ENCODE peak calls at places on chromosome 22, in five cellular contexts. One of them, this sample, is unnamed.
A peak's percentile ranks its signal among the peaks of the same experiment; 100 is the strongest.

GRCh38 chr22:40723396-40723933 is 44.2 kb downstream of the MCHR1 start:
- DNase-seq in CD8-positive, alpha-beta T cell: no peak
- DNase-seq in MM.1S: no peak
- DNase-seq in stomach: no peak
- DNase-seq in thyroid gland: no peak
- DNase-seq in this sample: no peak

GRCh38 chr22:28112130-28112529 is 193.1 kb upstream of the PITPNB start:
- DNase-seq in CD8-positive, alpha-beta T cell: no peak
- DNase-seq in MM.1S: no peak
- DNase-seq in stomach: no peak
- DNase-seq in thyroid gland: no peak
- DNase-seq in this sample: no peak

GRCh38 chr22:16957781-16958180 is 50.2 kb downstream of the GAB4 start:
- DNase-seq in CD8-positive, alpha-beta T cell: no peak
- DNase-seq in MM.1S: no peak
- DNase-seq in stomach: no peak
- DNase-seq in thyroid gland: no peak
- DNase-seq in this sample: no peak

GRCh38 chr22:41780714-41781507 is 19.6 kb upstream of the CCDC134 start:
- DNase-seq in CD8-positive, alpha-beta T cell: peak; percentile 90
- DNase-seq in MM.1S: peak; percentile 87
- DNase-seq in stomach: peak; percentile 67
- DNase-seq in thyroid gland: peak; percentile 29
- DNase-seq in this sample: peak; percentile 68

GRCh38 chr22:44728761-44729261 is 23.6 kb upstream of the ARHGAP8 start:
- DNase-seq in CD8-positive, alpha-beta T cell: no peak
- DNase-seq in MM.1S: no peak
- DNase-seq in stomach: no peak
- DNase-seq in thyroid gland: no peak
- DNase-seq in this sample: no peak

GRCh38 chr22:45426387-45426786 is 12.9 kb downstream of the RIBC2 start:
- DNase-seq in CD8-positive, alpha-beta T cell: no peak
- DNase-seq in MM.1S: no peak
- DNase-seq in stomach: no peak
- DNase-seq in thyroid gland: no peak
- DNase-seq in this sample: no peak

GRCh38 chr22:40001800-40002577 is 7.2 kb downstream of the FAM83F start:
- DNase-seq in CD8-positive, alpha-beta T cell: no peak
- DNase-seq in MM.1S: no peak
- DNase-seq in stomach: no peak
- DNase-seq in thyroid gland: no peak
- DNase-seq in this sample: no peak

GRCh38 chr22:25360891-25361645 is 141.6 kb downstream of the CRYBB2 start:
- DNase-seq in CD8-positive, alpha-beta T cell: no peak
- DNase-seq in MM.1S: no peak
- DNase-seq in stomach: no peak
- DNase-seq in thyroid gland: no peak
- DNase-seq in this sample: no peak

GRCh38 chr22:50314455-50315288 is 7.2 kb upstream of the PLXNB2 start:
- DNase-seq in CD8-positive, alpha-beta T cell: peak; percentile 86
- DNase-seq in MM.1S: peak; percentile 92
- DNase-seq in stomach: peak; percentile 54
- DNase-seq in thyroid gland: peak; percentile 85
- DNase-seq in this sample: no peak

GRCh38 chr22:27692243-27692642 is 109.3 kb downstream of the MN1 start:
- DNase-seq in CD8-positive, alpha-beta T cell: no peak
- DNase-seq in MM.1S: no peak
- DNase-seq in stomach: no peak
- DNase-seq in thyroid gland: no peak
- DNase-seq in this sample: no peak

GRCh38 chr22:16969508-16970327 is 38.3 kb downstream of the GAB4 start:
- DNase-seq in CD8-positive, alpha-beta T cell: no peak
- DNase-seq in MM.1S: no peak
- DNase-seq in stomach: peak; percentile 14
- DNase-seq in thyroid gland: no peak
- DNase-seq in this sample: no peak

GRCh38 chr22:47120399-47120798 is 357.9 kb downstream of the TBC1D22A start:
- DNase-seq in CD8-positive, alpha-beta T cell: no peak
- DNase-seq in MM.1S: no peak
- DNase-seq in stomach: no peak
- DNase-seq in thyroid gland: no peak
- DNase-seq in this sample: no peak

GRCh38 chr22:35315141-35315854 is 15.6 kb downstream of the TOM1 start:
- DNase-seq in CD8-positive, alpha-beta T cell: no peak
- DNase-seq in MM.1S: no peak
- DNase-seq in stomach: no peak
- DNase-seq in thyroid gland: no peak
- DNase-seq in this sample: no peak

GRCh38 chr22:47797546-47797945 is 1035.1 kb downstream of the TBC1D22A start:
- DNase-seq in CD8-positive, alpha-beta T cell: no peak
- DNase-seq in MM.1S: no peak
- DNase-seq in stomach: no peak
- DNase-seq in thyroid gland: no peak
- DNase-seq in this sample: no peak

GRCh38 chr22:40638261-40638660 is 1.7 kb upstream of the MRTFA start:
- DNase-seq in CD8-positive, alpha-beta T cell: no peak
- DNase-seq in MM.1S: no peak
- DNase-seq in stomach: no peak
- DNase-seq in thyroid gland: no peak
- DNase-seq in this sample: no peak

GRCh38 chr22:47168900-47169800 is 406.7 kb downstream of the TBC1D22A start:
- DNase-seq in CD8-positive, alpha-beta T cell: no peak
- DNase-seq in MM.1S: no peak
- DNase-seq in stomach: peak; percentile 25
- DNase-seq in thyroid gland: peak; percentile 6
- DNase-seq in this sample: peak; percentile 15

GRCh38 chr22:44204937-44205712 is 24.4 kb downstream of the PARVG start:
- DNase-seq in CD8-positive, alpha-beta T cell: no peak
- DNase-seq in MM.1S: no peak
- DNase-seq in stomach: no peak
- DNase-seq in thyroid gland: no peak
- DNase-seq in this sample: no peak

GRCh38 chr22:46078241-46079092 is 71.9 kb upstream of the PPARA start:
- DNase-seq in CD8-positive, alpha-beta T cell: no peak
- DNase-seq in MM.1S: no peak
- DNase-seq in stomach: peak; percentile 81
- DNase-seq in thyroid gland: peak; percentile 11
- DNase-seq in this sample: no peak

GRCh38 chr22:19466126-19466716 is 12.8 kb downstream of the UFD1 start:
- DNase-seq in CD8-positive, alpha-beta T cell: no peak
- DNase-seq in MM.1S: no peak
- DNase-seq in stomach: no peak
- DNase-seq in thyroid gland: no peak
- DNase-seq in this sample: no peak

GRCh38 chr22:30275625-30276024 is 9.0 kb upstream of the OSM start:
- DNase-seq in CD8-positive, alpha-beta T cell: no peak
- DNase-seq in MM.1S: no peak
- DNase-seq in stomach: no peak
- DNase-seq in thyroid gland: no peak
- DNase-seq in this sample: no peak

GRCh38 chr22:30426395-30427353 is 1.1 kb downstream of the MTFP1 start:
- DNase-seq in CD8-positive, alpha-beta T cell: peak; percentile 87
- DNase-seq in MM.1S: peak; percentile 85
- DNase-seq in stomach: peak; percentile 92
- DNase-seq in thyroid gland: peak; percentile 90
- DNase-seq in this sample: peak; percentile 72

GRCh38 chr22:35629406-35630234 is 12.5 kb upstream of the MB start:
- DNase-seq in CD8-positive, alpha-beta T cell: no peak
- DNase-seq in MM.1S: peak; percentile 31
- DNase-seq in stomach: peak; percentile 50
- DNase-seq in thyroid gland: peak; percentile 85
- DNase-seq in this sample: peak; percentile 37

GRCh38 chr22:45296628-45297297 is 12.0 kb downstream of the UPK3A start:
- DNase-seq in CD8-positive, alpha-beta T cell: peak; percentile 74
- DNase-seq in MM.1S: no peak
- DNase-seq in stomach: no peak
- DNase-seq in thyroid gland: no peak
- DNase-seq in this sample: no peak

GRCh38 chr22:46764779-46765485 is 2.5 kb downstream of the TBC1D22A start:
- DNase-seq in CD8-positive, alpha-beta T cell: no peak
- DNase-seq in MM.1S: no peak
- DNase-seq in stomach: peak; percentile 86
- DNase-seq in thyroid gland: no peak
- DNase-seq in this sample: no peak

GRCh38 chr22:30004689-30005088 is 75.6 kb upstream of the HORMAD2 start:
- DNase-seq in CD8-positive, alpha-beta T cell: no peak
- DNase-seq in MM.1S: no peak
- DNase-seq in stomach: no peak
- DNase-seq in thyroid gland: peak; percentile 67
- DNase-seq in this sample: no peak

GRCh38 chr22:31104869-31105268 is 2.5 kb downstream of the SELENOM start:
- DNase-seq in CD8-positive, alpha-beta T cell: no peak
- DNase-seq in MM.1S: no peak
- DNase-seq in stomach: no peak
- DNase-seq in thyroid gland: no peak
- DNase-seq in this sample: no peak

GRCh38 chr22:37781434-37782059 is 26.2 kb upstream of the GCAT start:
- DNase-seq in CD8-positive, alpha-beta T cell: no peak
- DNase-seq in MM.1S: no peak
- DNase-seq in stomach: no peak
- DNase-seq in thyroid gland: peak; percentile 72
- DNase-seq in this sample: no peak
- TF ChIP-seq CTCF in CD8-positive, alpha-beta T cell: no peak
- TF ChIP-seq CTCF in MM.1S: no peak
- TF ChIP-seq CTCF in stomach: no peak
- TF ChIP-seq CTCF in thyroid gland: no peak
- TF ChIP-seq CTCF in this sample: peak; percentile 35

DNA sequence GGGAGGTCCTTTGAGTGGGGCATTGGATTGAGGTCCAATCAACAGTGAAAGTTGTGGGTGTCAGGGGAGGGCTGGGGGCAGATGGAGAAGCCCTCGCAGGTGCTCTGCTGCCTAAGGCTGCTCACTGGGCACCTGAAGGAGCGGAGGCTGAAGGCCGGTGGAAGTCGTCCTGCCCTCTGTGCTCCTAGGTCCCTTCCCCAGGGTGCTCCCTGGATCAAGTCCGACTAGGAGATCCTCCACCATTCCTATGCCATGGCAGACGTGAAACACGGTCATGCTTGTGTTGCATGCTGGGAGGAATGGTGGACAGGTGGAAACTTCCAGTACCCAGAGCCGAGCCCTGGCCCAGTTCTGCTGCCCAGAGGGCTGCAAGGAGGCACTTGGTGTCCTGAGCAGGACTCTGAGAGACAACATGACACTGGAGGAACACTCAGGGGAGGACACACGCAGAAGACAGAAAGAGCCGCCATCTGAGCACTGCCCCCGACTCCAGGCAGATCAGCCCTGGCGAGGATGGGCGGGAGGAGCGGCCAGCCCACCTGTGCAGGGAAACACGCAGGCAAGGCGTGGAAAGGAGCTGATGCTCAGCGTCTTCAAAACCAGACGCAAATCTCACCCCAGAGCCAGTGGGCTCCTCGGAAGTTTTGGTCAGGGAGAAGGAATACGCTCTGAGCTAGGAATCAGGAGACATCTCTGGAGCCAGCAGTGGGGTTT is 786.8 kb downstream of the BRD1 start:
- DNase-seq in CD8-positive, alpha-beta T cell: no peak
- DNase-seq in MM.1S: no peak
- DNase-seq in stomach: no peak
- DNase-seq in thyroid gland: no peak
- DNase-seq in this sample: no peak
- H3K4me3 ChIP-seq in CD8-positive, alpha-beta T cell: no peak overlapping the region
- H3K4me3 ChIP-seq in MM.1S: no peak overlapping the region
- H3K4me3 ChIP-seq in stomach: no peak overlapping the region
- H3K4me3 ChIP-seq in thyroid gland: no peak overlapping the region
- H3K4me3 ChIP-seq in this sample: no peak overlapping the region

DNA sequence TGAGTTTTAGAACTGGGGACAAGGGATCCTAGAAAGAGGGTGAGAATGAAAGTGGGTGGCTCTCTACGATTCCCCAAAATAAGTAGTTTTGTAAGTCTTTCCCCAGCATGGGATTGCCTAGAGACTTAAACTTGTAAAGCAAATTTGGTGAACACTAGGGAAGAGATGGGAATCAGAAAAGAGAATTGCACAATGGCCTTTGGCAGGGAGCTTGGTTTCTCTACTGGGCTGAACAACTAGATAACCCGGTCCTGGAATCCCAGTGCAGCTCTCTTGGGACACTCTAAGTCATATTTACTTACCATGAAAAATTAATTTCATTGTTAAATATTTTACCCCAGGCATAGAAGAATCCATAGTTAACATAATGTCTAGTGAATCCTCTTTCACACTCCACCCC is 16.5 kb upstream of the USP18 start:
- DNase-seq in CD8-positive, alpha-beta T cell: no peak
- DNase-seq in MM.1S: no peak
- DNase-seq in stomach: no peak
- DNase-seq in thyroid gland: no peak
- DNase-seq in this sample: peak; percentile 80
- H3K4me1 ChIP-seq in CD8-positive, alpha-beta T cell: no peaks in the 10 kb centered on the region
- H3K4me1 ChIP-seq in MM.1S: no peaks in the 10 kb centered on the region
- H3K4me1 ChIP-seq in stomach: no peaks in the 10 kb centered on the region
- H3K4me1 ChIP-seq in thyroid gland: no peaks in the 10 kb centered on the region
- H3K4me1 ChIP-seq in this sample: no peaks in the 10 kb centered on the region

GRCh38 chr22:23892626-23893445 is 1.3 kb upstream of the MIF start:
- DNase-seq in CD8-positive, alpha-beta T cell: no peak
- DNase-seq in MM.1S: no peak
- DNase-seq in stomach: no peak
- DNase-seq in thyroid gland: no peak
- DNase-seq in this sample: no peak

GRCh38 chr22:23891726-23892125 is 2.5 kb upstream of the MIF start:
- DNase-seq in CD8-positive, alpha-beta T cell: no peak
- DNase-seq in MM.1S: no peak
- DNase-seq in stomach: no peak
- DNase-seq in thyroid gland: no peak
- DNase-seq in this sample: no peak

GRCh38 chr22:23889620-23890019 is 4.6 kb upstream of the MIF start:
- DNase-seq in CD8-positive, alpha-beta T cell: no peak
- DNase-seq in MM.1S: no peak
- DNase-seq in stomach: peak; percentile 40
- DNase-seq in thyroid gland: no peak
- DNase-seq in this sample: no peak

GRCh38 chr22:23892130-23892529 is 2.1 kb upstream of the MIF start:
- DNase-seq in CD8-positive, alpha-beta T cell: no peak
- DNase-seq in MM.1S: no peak
- DNase-seq in stomach: no peak
- DNase-seq in thyroid gland: no peak
- DNase-seq in this sample: no peak

DNA sequence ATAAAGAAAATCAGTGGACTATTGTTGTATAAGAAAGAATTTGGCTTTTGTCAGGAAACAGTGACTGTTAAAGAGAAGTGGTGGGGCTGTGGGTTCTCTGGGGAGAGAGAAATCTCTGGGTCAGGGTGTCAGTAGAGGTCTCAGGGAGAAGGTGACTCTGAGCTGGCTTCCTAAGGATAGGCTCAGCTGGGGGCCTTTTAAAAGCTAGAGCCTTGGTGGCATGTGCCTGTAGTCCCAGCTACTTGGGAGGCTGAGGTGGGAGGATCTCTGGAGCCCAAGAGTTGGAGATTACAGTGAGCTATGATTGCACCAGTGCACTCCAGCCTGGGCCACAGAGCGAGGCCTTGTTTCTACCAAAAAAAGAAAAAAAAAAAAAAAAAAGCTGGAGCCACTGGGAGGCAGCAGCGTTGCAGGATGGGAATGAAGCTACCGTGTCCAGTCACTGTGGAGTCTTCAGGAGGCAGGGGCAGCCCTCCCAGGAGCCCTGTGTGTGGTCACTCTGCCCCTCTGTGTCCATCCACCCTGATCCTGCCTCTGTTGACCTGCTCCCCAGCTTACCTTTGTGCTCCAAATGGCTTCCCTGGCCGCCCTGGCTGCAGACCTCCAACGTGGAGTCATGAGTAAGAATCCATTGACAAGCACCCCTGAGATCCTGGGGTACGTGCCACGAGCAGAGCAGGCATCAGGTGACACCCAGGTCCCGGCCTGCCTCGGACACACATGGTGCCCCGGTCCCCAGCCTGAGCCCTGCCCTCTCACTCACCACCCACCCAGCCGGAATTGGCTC is 5.4 kb upstream of the MIF start:
- DNase-seq in CD8-positive, alpha-beta T cell: no peak
- DNase-seq in MM.1S: no peak
- DNase-seq in stomach: no peak
- DNase-seq in thyroid gland: no peak
- DNase-seq in this sample: peak; percentile 62
- TF ChIP-seq CTCF in CD8-positive, alpha-beta T cell: no peak
- TF ChIP-seq CTCF in MM.1S: no peak
- TF ChIP-seq CTCF in stomach: no peak
- TF ChIP-seq CTCF in thyroid gland: no peak
- TF ChIP-seq CTCF in this sample: peak; percentile 31